ENCODE peak calls at places on chromosomes 4 and X, in eight cellular contexts. L is posterior vena cava; F is AG10803; R is effector memory CD4-positive, alpha-beta T cell; T is activated T-cell treated with anti-CD3 and anti-CD28 coated beads for 1 hour; V is stimulated activated CD8-positive, alpha-beta memory T cell treated with anti-CD3 and anti-CD28 coated beads, Interleukin-7, amount 100 ng/mL, for 24 hours; D is neural crest cell; H is HTR-8/SVneo. S is an unnamed sample.

GRCh38 chrX:132505116-132505515 is 16.3 kb upstream of the MBNL3 start:
- DNase-seq in L (no peak), F (peak), R (no peak), T (no peak), V (no peak), D (no peak), H (no peak), S (no peak)

GRCh38 chr4:85946821-85947220 is 413.0 kb downstream of the MAPK10 start:
- DNase-seq in L (no peak), F (no peak), R (no peak), T (no peak), V (no peak), D (no peak), H (no peak), S (no peak)

GRCh38 chrX:3142259-3143042 is 101.2 kb downstream of the ARSF start:
- DNase-seq in L (no peak), F (no peak), R (no peak), T (no peak), V (no peak), D (no peak), H (no peak), S (no peak)

GRCh38 chrX:134622056-134622812 is 36.0 kb downstream of the PLAC1 start:
- DNase-seq in L (no peak), F (peak), R (no peak), T (no peak), V (no peak), D (no peak), H (peak), S (peak)

GRCh38 chr4:127239902-127240575 is 392.7 kb upstream of the INTU start:
- DNase-seq in L (no peak), F (no peak), R (no peak), T (no peak), V (no peak), D (no peak), H (no peak), S (no peak)

GRCh38 chr4:122017296-122017695 is 65.4 kb upstream of the TRPC3 start:
- DNase-seq in L (no peak), F (no peak), R (no peak), T (no peak), V (no peak), D (no peak), H (no peak), S (no peak)

GRCh38 chr4:18319456-18319855 is 297.9 kb upstream of the LCORL start:
- DNase-seq in L (no peak), F (no peak), R (no peak), T (no peak), V (no peak), D (no peak), H (no peak), S (no peak)

GRCh38 chr4:97517948-97518347 is 625.3 kb downstream of the STPG2 start:
- DNase-seq in L (no peak), F (no peak), R (no peak), T (no peak), V (no peak), D (no peak), H (no peak), S (no peak)

GRCh38 chr4:154877110-154877760 is 96.2 kb downstream of the RBM46 start:
- DNase-seq in L (peak), F (peak), R (no peak), T (no peak), V (no peak), D (no peak), H (no peak), S (no peak)

GRCh38 chrX:47264507-47265173 is 31.8 kb downstream of the USP11 start:
- DNase-seq in L (no peak), F (peak), R (no peak), T (no peak), V (no peak), D (no peak), H (peak), S (peak)

GRCh38 chr4:27986476-27986875 is 1125.8 kb downstream of the STIM2 start:
- DNase-seq in L (no peak), F (no peak), R (no peak), T (no peak), V (no peak), D (no peak), H (no peak), S (no peak)

GRCh38 chrX:47605024-47605423 is 14.6 kb downstream of the SYN1 start:
- DNase-seq in L (no peak), F (no peak), R (no peak), T (no peak), V (no peak), D (no peak), H (no peak), S (no peak)

GRCh38 chrX:63250253-63250868 is 100.8 kb downstream of the SPIN4 start:
- DNase-seq in L (no peak), F (peak), R (no peak), T (no peak), V (no peak), D (peak), H (peak), S (peak)

GRCh38 chrX:619812-620493 is 10.6 kb upstream of the SHOX start:
- DNase-seq in L (peak), F (no peak), R (no peak), T (no peak), V (no peak), D (no peak), H (no peak), S (no peak)

GRCh38 chrX:103310592-103311400 is at the start of gene BEX2:
- DNase-seq in L (peak), F (no peak), R (peak), T (peak), V (peak), D (peak), H (peak), S (no peak)

GRCh38 chr4:93199492-93199891 is 629.1 kb upstream of the ATOH1 start:
- DNase-seq in L (no peak), F (peak), R (no peak), T (no peak), V (no peak), D (peak), H (peak), S (no peak)

GRCh38 chr4:76028242-76028859 is 5.1 kb upstream of the CXCL10 start:
- DNase-seq in L (no peak), F (no peak), R (no peak), T (no peak), V (no peak), D (no peak), H (no peak), S (no peak)

GRCh38 chr4:62377700-62378099 is 1177.6 kb downstream of the ADGRL3 start:
- DNase-seq in L (no peak), F (no peak), R (no peak), T (no peak), V (no peak), D (no peak), H (no peak), S (no peak)

GRCh38 chrX:1322393-1322792 is 14.2 kb upstream of the IL3RA start:
- DNase-seq in L (no peak), F (no peak), R (no peak), T (no peak), V (no peak), D (no peak), H (no peak), S (peak)

GRCh38 chr4:155609455-155610059 is 57.1 kb upstream of the GUCY1A1 start:
- DNase-seq in L (no peak), F (peak), R (no peak), T (no peak), V (no peak), D (no peak), H (no peak), S (peak)

GRCh38 chrX:8201896-8202331 is 30.8 kb upstream of the VCX2 start:
- DNase-seq in L (peak), F (no peak), R (no peak), T (no peak), V (no peak), D (no peak), H (no peak), S (no peak)

GRCh38 chr4:98516042-98516440 is 142.4 kb downstream of the TSPAN5 start:
- DNase-seq in L (no peak), F (peak), R (no peak), T (no peak), V (no peak), D (no peak), H (peak), S (peak)